ENCODE peak calls at places on chromosomes 6 and 20, in eight cellular contexts. One of them, this sample, is unnamed.

GRCh38 chr6:133241088-133241900 is at the start of gene EYA4:
- DNase-seq in ACHN: no peak
- DNase-seq in occipital lobe: no peak
- DNase-seq in astrocyte of the cerebellum: no peak
- DNase-seq in WTC11: peak; percentile 46
- DNase-seq in GM12865: no peak
- DNase-seq in D341Med: peak; percentile 30
- DNase-seq in effector CD4-positive, alpha-beta T cell: no peak
- DNase-seq in this sample: no peak

GRCh38 chr6:18166314-18167007 is 11.2 kb downstream of the KDM1B start:
- DNase-seq in occipital lobe: no peak
- DNase-seq in astrocyte of the cerebellum: no peak
- DNase-seq in effector CD4-positive, alpha-beta T cell: no peak
- DNase-seq in ACHN: no peak
- DNase-seq in D341Med: no peak
- DNase-seq in WTC11: no peak
- DNase-seq in GM12865: no peak
- DNase-seq in this sample: no peak

GRCh38 chr20:63137851-63138415 is 78.0 kb downstream of the YTHDF1 start:
- DNase-seq in occipital lobe: no peak
- DNase-seq in ACHN: no peak
- DNase-seq in astrocyte of the cerebellum: no peak
- DNase-seq in GM12865: no peak
- DNase-seq in D341Med: no peak
- DNase-seq in effector CD4-positive, alpha-beta T cell: no peak
- DNase-seq in WTC11: no peak
- DNase-seq in this sample: no peak

GRCh38 chr6:134676307-134677281 is 273.3 kb downstream of the ALDH8A1 start:
- DNase-seq in occipital lobe: no peak
- DNase-seq in ACHN: peak; percentile 45
- DNase-seq in astrocyte of the cerebellum: peak; percentile 98
- DNase-seq in GM12865: no peak
- DNase-seq in effector CD4-positive, alpha-beta T cell: no peak
- DNase-seq in WTC11: no peak
- DNase-seq in D341Med: no peak
- DNase-seq in this sample: no peak

GRCh38 chr6:157561037-157561790 is 180.2 kb downstream of the ZDHHC14 start:
- DNase-seq in ACHN: no peak
- DNase-seq in occipital lobe: no peak
- DNase-seq in GM12865: peak; percentile 89
- DNase-seq in D341Med: no peak
- DNase-seq in WTC11: no peak
- DNase-seq in astrocyte of the cerebellum: no peak
- DNase-seq in effector CD4-positive, alpha-beta T cell: no peak
- DNase-seq in this sample: no peak

GRCh38 chr6:20447157-20447556 is 45.5 kb downstream of the E2F3 start:
- DNase-seq in astrocyte of the cerebellum: no peak
- DNase-seq in ACHN: no peak
- DNase-seq in D341Med: no peak
- DNase-seq in effector CD4-positive, alpha-beta T cell: no peak
- DNase-seq in occipital lobe: no peak
- DNase-seq in WTC11: no peak
- DNase-seq in GM12865: no peak
- DNase-seq in this sample: no peak

GRCh38 chr6:151075527-151075926 is 164.2 kb upstream of the AKAP12 start:
- DNase-seq in WTC11: no peak
- DNase-seq in GM12865: no peak
- DNase-seq in D341Med: no peak
- DNase-seq in astrocyte of the cerebellum: no peak
- DNase-seq in effector CD4-positive, alpha-beta T cell: no peak
- DNase-seq in occipital lobe: no peak
- DNase-seq in ACHN: no peak
- DNase-seq in this sample: no peak

GRCh38 chr20:460180-460579 is 2.2 kb downstream of the TBC1D20 start:
- DNase-seq in effector CD4-positive, alpha-beta T cell: no peak
- DNase-seq in occipital lobe: no peak
- DNase-seq in astrocyte of the cerebellum: no peak
- DNase-seq in GM12865: no peak
- DNase-seq in ACHN: no peak
- DNase-seq in WTC11: no peak
- DNase-seq in D341Med: no peak
- DNase-seq in this sample: no peak

GRCh38 chr6:36327226-36328009 is 9.3 kb downstream of the BNIP5 start:
- DNase-seq in WTC11: no peak
- DNase-seq in effector CD4-positive, alpha-beta T cell: no peak
- DNase-seq in D341Med: no peak
- DNase-seq in ACHN: no peak
- DNase-seq in GM12865: no peak
- DNase-seq in occipital lobe: no peak
- DNase-seq in astrocyte of the cerebellum: no peak
- DNase-seq in this sample: peak; percentile 21

GRCh38 chr6:107103082-107103481 is 12.2 kb downstream of the BEND3 start:
- DNase-seq in effector CD4-positive, alpha-beta T cell: no peak
- DNase-seq in WTC11: no peak
- DNase-seq in occipital lobe: no peak
- DNase-seq in D341Med: no peak
- DNase-seq in astrocyte of the cerebellum: no peak
- DNase-seq in ACHN: no peak
- DNase-seq in GM12865: no peak
- DNase-seq in this sample: no peak

GRCh38 chr6:150196942-150197745 is 54.3 kb downstream of the PPP1R14C start:
- DNase-seq in ACHN: no peak
- DNase-seq in WTC11: no peak
- DNase-seq in effector CD4-positive, alpha-beta T cell: no peak
- DNase-seq in astrocyte of the cerebellum: no peak
- DNase-seq in occipital lobe: no peak
- DNase-seq in GM12865: no peak
- DNase-seq in D341Med: no peak
- DNase-seq in this sample: peak; percentile 69

GRCh38 chr20:528923-529594 is 14.5 kb downstream of the CSNK2A1 start:
- DNase-seq in GM12865: no peak
- DNase-seq in D341Med: no peak
- DNase-seq in effector CD4-positive, alpha-beta T cell: no peak
- DNase-seq in occipital lobe: no peak
- DNase-seq in WTC11: no peak
- DNase-seq in ACHN: peak; percentile 77
- DNase-seq in astrocyte of the cerebellum: no peak
- DNase-seq in this sample: no peak

GRCh38 chr6:112004397-112005341 is 49.2 kb upstream of the CCN6 start:
- DNase-seq in astrocyte of the cerebellum: no peak
- DNase-seq in effector CD4-positive, alpha-beta T cell: no peak
- DNase-seq in occipital lobe: no peak
- DNase-seq in D341Med: no peak
- DNase-seq in GM12865: no peak
- DNase-seq in WTC11: no peak
- DNase-seq in ACHN: no peak
- DNase-seq in this sample: no peak

GRCh38 chr20:59008715-59009336 is 1.8 kb upstream of the CTSZ start:
- DNase-seq in effector CD4-positive, alpha-beta T cell: no peak
- DNase-seq in D341Med: no peak
- DNase-seq in GM12865: no peak
- DNase-seq in occipital lobe: no peak
- DNase-seq in WTC11: no peak
- DNase-seq in astrocyte of the cerebellum: no peak
- DNase-seq in ACHN: no peak
- DNase-seq in this sample: no peak

GRCh38 chr6:107811591-107812218 is 12.4 kb downstream of the SCML4 start:
- DNase-seq in D341Med: no peak
- DNase-seq in occipital lobe: no peak
- DNase-seq in effector CD4-positive, alpha-beta T cell: no peak
- DNase-seq in GM12865: no peak
- DNase-seq in ACHN: peak; percentile 13
- DNase-seq in WTC11: no peak
- DNase-seq in astrocyte of the cerebellum: no peak
- DNase-seq in this sample: no peak

GRCh38 chr6:81487489-81487888 is 265.0 kb downstream of the TENT5A start:
- DNase-seq in occipital lobe: peak; percentile 28
- DNase-seq in GM12865: no peak
- DNase-seq in astrocyte of the cerebellum: no peak
- DNase-seq in D341Med: no peak
- DNase-seq in WTC11: peak; percentile 11
- DNase-seq in effector CD4-positive, alpha-beta T cell: no peak
- DNase-seq in ACHN: no peak
- DNase-seq in this sample: peak; percentile 8

GRCh38 chr20:43404880-43405279 is 52.8 kb upstream of the SRSF6 start:
- DNase-seq in ACHN: no peak
- DNase-seq in GM12865: peak; percentile 44
- DNase-seq in D341Med: no peak
- DNase-seq in occipital lobe: no peak
- DNase-seq in effector CD4-positive, alpha-beta T cell: no peak
- DNase-seq in astrocyte of the cerebellum: no peak
- DNase-seq in WTC11: peak; percentile 77
- DNase-seq in this sample: no peak

GRCh38 chr6:34015576-34015975 is 130.3 kb downstream of the GRM4 start:
- DNase-seq in D341Med: no peak
- DNase-seq in astrocyte of the cerebellum: no peak
- DNase-seq in occipital lobe: no peak
- DNase-seq in ACHN: no peak
- DNase-seq in WTC11: peak; percentile 46
- DNase-seq in GM12865: no peak
- DNase-seq in effector CD4-positive, alpha-beta T cell: no peak
- DNase-seq in this sample: no peak

GRCh38 chr6:163943647-163944395 is 529.3 kb downstream of the QKI start:
- DNase-seq in occipital lobe: peak; percentile 70
- DNase-seq in effector CD4-positive, alpha-beta T cell: no peak
- DNase-seq in ACHN: no peak
- DNase-seq in GM12865: no peak
- DNase-seq in D341Med: no peak
- DNase-seq in WTC11: peak; percentile 57
- DNase-seq in astrocyte of the cerebellum: peak; percentile 46
- DNase-seq in this sample: no peak

This sample was measured in NCI-H524 treated with DMSO at 0.1 percent for 48 hours.